ENCODE peak calls at places on chromosomes 12 and 14, in four cellular contexts. E, Q, K and C are unnamed samples.

GRCh38 chr14:38994721-38995120 is 108.3 kb downstream of the SEC23A start:
- DNase-seq in E (no peak), Q (no peak), K (no peak), C (no peak)

GRCh38 chr12:15146585-15146984 is 74.6 kb downstream of the RERG start:
- DNase-seq in E (no peak), Q (no peak), K (peak; percentile 6), C (no peak)

GRCh38 chr12:110114596-110114995 is 9.6 kb upstream of the IFT81 start:
- DNase-seq in E (no peak), Q (no peak), K (no peak), C (no peak)

GRCh38 chr14:103512701-103513611 is 9.7 kb downstream of the CKB start:
- DNase-seq in E (peak; percentile 91), Q (no peak), K (no peak), C (peak; percentile 55)

GRCh38 chr14:95741051-95741490 is 27.1 kb upstream of the TCL1A start:
- DNase-seq in E (no peak), Q (no peak), K (no peak), C (no peak)

GRCh38 chr12:51887476-51888315 is at the start of gene ANKRD33:
- DNase-seq in E (no peak), Q (no peak), K (peak; percentile 90), C (no peak)

GRCh38 chr12:57236224-57236924 is 6.9 kb downstream of the SHMT2 start:
- DNase-seq in E (no peak), Q (no peak), K (peak; percentile 84), C (no peak)

GRCh38 chr12:87283111-87283510 is 746.1 kb downstream of the C12orf50 start:
- DNase-seq in E (no peak), Q (no peak), K (no peak), C (no peak)

GRCh38 chr12:29207120-29207519 is 58.0 kb downstream of the FAR2 start:
- DNase-seq in E (no peak), Q (no peak), K (no peak), C (peak; percentile 50)

GRCh38 chr14:65101631-65102440 is 481 bp downstream of the MAX start:
- DNase-seq in E (no peak), Q (no peak), K (peak; percentile 65), C (no peak)

GRCh38 chr12:10310926-10311705 is 3.4 kb downstream of the KLRD1 start:
- DNase-seq in E (no peak), Q (no peak), K (no peak), C (peak; percentile 8)

GRCh38 chr12:44672042-44672441 is 204.1 kb downstream of the NELL2 start:
- DNase-seq in E (no peak), Q (no peak), K (no peak), C (no peak)

GRCh38 chr12:129530517-129530916 is 373.3 kb downstream of the TMEM132D start:
- DNase-seq in E (no peak), Q (no peak), K (no peak), C (no peak)

GRCh38 chr14:72617391-72618011 is 276.4 kb downstream of the DPF3 start:
- DNase-seq in E (no peak), Q (no peak), K (peak; percentile 48), C (peak; percentile 77)

GRCh38 chr14:59632381-59632780 is 55.8 kb upstream of the CCDC175 start:
- DNase-seq in E (no peak), Q (no peak), K (peak; percentile 74), C (peak; percentile 28)

GRCh38 chr12:64608901-64609542 is 1.3 kb upstream of the RASSF3 start:
- DNase-seq in E (peak; percentile 28), Q (no peak), K (peak; percentile 33), C (peak; percentile 56)

GRCh38 chr12:131895640-131896079 is 1.2 kb downstream of the ULK1 start:
- DNase-seq in E (no peak), Q (no peak), K (peak; percentile 11), C (peak; percentile 4)

GRCh38 chr14:35336171-35337073 is 44.2 kb downstream of the PSMA6 start:
- DNase-seq in E (peak; percentile 39), Q (peak; percentile 59), K (peak; percentile 59), C (peak; percentile 22)

GRCh38 chr14:24311837-24312615 is 724 bp downstream of the LTB4R start:
- DNase-seq in E (peak; percentile 78), Q (no peak), K (no peak), C (no peak)

GRCh38 chr12:56146492-56147460 is 5.6 kb upstream of the MYL6B start:
- DNase-seq in E (no peak), Q (no peak), K (no peak), C (no peak)

GRCh38 chr12:132315951-132316350 is 13.4 kb downstream of the GALNT9 start:
- DNase-seq in E (no peak), Q (no peak), K (no peak), C (no peak)

GRCh38 chr12:123119808-123120207 is 31.1 kb downstream of the PITPNM2 start:
- DNase-seq in E (no peak), Q (no peak), K (no peak), C (no peak)

GRCh38 chr14:69712637-69713088 is 54.3 kb upstream of the SRSF5 start:
- DNase-seq in E (no peak), Q (no peak), K (peak; percentile 43), C (no peak)

GRCh38 chr14:69525896-69526295 is 41.4 kb downstream of the PLEKHD1 start:
- DNase-seq in E (no peak), Q (no peak), K (no peak), C (no peak)

GRCh38 chr12:24838531-24838950 is 110.4 kb downstream of the BCAT1 start:
- DNase-seq in E (peak; percentile 99), Q (peak; percentile 74), K (no peak), C (peak; percentile 83)

GRCh38 chr14:74610866-74611671 is 968 bp downstream of the LTBP2 start:
- DNase-seq in E (peak; percentile 51), Q (no peak), K (peak; percentile 65), C (peak; percentile 52)

GRCh38 chr14:74611672-74612345 is at the start of gene LTBP2:
- DNase-seq in E (no peak), Q (no peak), K (peak; percentile 69), C (peak; percentile 63)

GRCh38 chr14:74608959-74609611 is 3.0 kb downstream of the LTBP2 start:
- DNase-seq in E (peak; percentile 86), Q (peak; percentile 79), K (peak; percentile 84), C (peak; percentile 87)

GRCh38 chr14:74610199-74610865 is 1.7 kb downstream of the LTBP2 start:
- DNase-seq in E (no peak), Q (no peak), K (no peak), C (no peak)

GRCh38 chr14:74609721-74610120 is 2.3 kb downstream of the LTBP2 start:
- DNase-seq in E (no peak), Q (no peak), K (no peak), C (peak; percentile 56)
- H3K4me3 ChIP-seq in E (peak overlapping the region; percentile 76), Q (peak overlapping the region; percentile 75), K (no peak overlapping the region), C (peak overlapping the region; percentile 74)

DNA sequence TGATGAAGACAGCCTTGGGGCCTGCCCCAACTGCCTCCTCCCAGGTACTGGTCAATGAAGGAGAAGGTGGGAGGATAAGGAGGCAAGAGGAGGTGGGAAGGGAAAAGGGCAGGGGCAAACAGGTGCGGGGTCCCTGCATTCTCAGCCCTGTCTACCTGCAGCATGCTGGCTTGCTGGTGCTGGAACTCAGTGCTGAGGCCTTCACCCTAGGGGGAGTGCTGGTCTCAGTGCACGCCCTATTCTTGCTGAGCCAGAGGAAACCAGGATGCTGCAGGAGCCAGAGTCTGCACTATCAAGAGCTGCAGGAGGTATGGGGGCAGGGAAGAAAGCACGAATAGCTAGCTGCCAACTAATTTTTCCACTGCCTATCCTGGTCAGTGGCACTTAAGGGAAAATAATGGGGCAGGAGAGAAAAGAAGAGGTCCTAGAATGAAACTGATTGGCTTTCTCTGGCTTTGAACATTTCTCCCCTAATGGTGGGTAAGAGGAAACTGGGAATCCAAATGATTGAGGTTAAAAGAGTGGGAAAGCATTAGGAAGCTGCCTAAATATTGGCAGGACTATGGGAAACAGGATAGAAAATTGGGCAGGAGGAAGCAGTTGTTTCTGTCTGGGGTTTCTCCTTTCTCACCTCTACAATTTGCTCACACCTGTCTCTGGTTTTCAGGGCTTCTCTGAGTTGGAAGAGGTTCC is 1.8 kb downstream of the TMEM253 start:
- DNase-seq in E (no peak), Q (no peak), K (peak; percentile 34), C (no peak)
- H3K4me3 ChIP-seq in E (no peak overlapping the region), Q (peak overlapping the region; percentile 75), K (peak overlapping the region; percentile 61), C (peak overlapping the region; percentile 80)

GRCh38 chr12:68870011-68870410 is 62.0 kb downstream of the MDM2 start:
- DNase-seq in E (no peak), Q (no peak), K (no peak), C (no peak)
- H3K4me3 ChIP-seq in E (no peak overlapping the region), Q (no peak overlapping the region), K (no peak overlapping the region), C (no peak overlapping the region)

DNA sequence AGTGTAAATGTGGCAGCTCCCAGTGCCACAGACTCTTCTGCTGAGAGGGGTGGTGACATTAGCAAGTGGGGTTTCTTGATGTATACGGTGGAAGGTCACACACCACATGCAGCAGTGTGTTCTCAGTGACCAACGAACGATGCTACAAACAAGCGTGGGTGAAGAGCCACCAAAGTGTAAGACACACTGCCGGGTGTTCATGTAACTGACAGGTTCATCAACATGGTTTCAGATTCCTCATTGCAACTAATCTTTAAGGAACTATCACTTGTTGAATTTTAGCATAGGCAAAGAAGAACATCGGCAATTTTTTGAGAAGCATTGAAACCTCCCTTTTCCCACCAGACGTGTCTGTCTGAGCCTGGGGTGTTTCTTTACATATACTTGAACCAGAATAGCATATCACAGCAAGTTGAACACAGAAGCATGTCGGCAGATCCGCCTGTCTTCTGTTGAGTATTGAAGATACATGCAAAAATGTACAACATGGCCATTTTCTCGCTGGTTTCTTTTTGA is 58.8 kb downstream of the PPP2R5C start:
- DNase-seq in E (no peak), Q (no peak), K (no peak), C (no peak)
- H3K4me3 ChIP-seq in E (no peak overlapping the region), Q (no peak overlapping the region), K (no peak overlapping the region), C (no peak overlapping the region)

GRCh38 chr14:90828642-90829487 is 12.6 kb upstream of the TTC7B start:
- DNase-seq in E (no peak), Q (no peak), K (no peak), C (no peak)
- H3K4me3 ChIP-seq in E (peak overlapping the region; percentile 40), Q (peak overlapping the region; percentile 17), K (no peak overlapping the region), C (no peak overlapping the region)

GRCh38 chr12:116121453-116121871 is 156.0 kb downstream of the MED13L start:
- DNase-seq in E (peak; percentile 42), Q (no peak), K (no peak), C (peak; percentile 49)
- H3K4me3 ChIP-seq in E (no peak overlapping the region), Q (no peak overlapping the region), K (no peak overlapping the region), C (no peak overlapping the region)

DNA sequence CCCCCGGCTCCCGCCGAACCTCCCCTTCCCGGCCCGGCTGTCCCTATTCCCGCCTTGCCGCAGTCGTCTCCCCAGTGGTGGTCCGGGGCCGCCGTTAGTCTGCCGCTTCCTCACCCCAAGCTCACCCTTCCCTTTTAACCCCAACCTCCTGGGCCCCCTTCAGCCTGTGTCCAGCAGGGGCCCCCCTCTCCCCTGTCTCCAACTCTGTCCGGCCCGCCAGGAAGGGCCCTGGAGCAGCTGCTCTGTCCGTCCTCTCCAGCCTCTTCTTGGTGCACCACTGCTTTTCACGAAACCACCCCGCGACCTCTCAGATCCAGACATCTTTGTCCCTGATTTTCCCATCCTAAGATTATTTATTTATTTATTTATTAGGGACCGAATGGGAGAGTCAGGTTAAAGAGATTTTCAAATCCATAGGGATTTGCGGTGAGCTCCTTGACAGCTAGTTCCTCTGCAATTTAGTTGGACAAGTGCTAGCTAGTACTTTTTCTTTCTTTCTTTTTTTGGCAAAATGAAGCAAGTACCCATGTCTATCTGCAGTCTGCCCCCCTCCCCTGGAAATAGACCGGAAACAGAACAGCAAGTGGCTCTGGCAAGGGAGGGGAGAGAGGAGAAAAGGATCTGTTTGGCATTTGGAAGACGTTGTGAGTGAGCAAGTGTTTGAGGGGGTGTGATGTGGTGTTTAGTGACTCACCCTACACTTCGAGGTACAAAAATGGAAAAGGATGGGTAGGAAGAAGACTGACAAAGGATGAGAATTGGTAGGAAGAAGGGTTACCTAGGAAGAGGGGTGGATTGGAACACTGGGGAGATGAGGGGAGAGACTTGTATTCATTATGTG is 632 bp downstream of the UBR7 start:
- DNase-seq in E (peak; percentile 48), Q (no peak), K (peak; percentile 79), C (peak; percentile 66)
- H3K4me3 ChIP-seq in E (peak overlapping the region; percentile 73), Q (peak overlapping the region; percentile 88), K (peak overlapping the region; percentile 72), C (peak overlapping the region; percentile 94)

GRCh38 chr14:61699092-61699491 is 3.8 kb downstream of the HIF1A start:
- DNase-seq in E (no peak), Q (no peak), K (peak; percentile 17), C (no peak)
- H3K4me3 ChIP-seq in E (peak overlapping the region; percentile 90), Q (peak overlapping the region; percentile 83), K (peak overlapping the region; percentile 75), C (peak overlapping the region; percentile 96)